ENCODE peak calls at places on chromosomes 1 and 21, in nine cellular contexts. One of them, this sample, is unnamed.
A peak's percentile ranks its signal among the peaks of the same experiment; 100 is the strongest.

GRCh38 chr1:83769072-83769471 is 229.9 kb downstream of the TTLL7 start:
- DNase-seq in stimulated activated CD4-positive, alpha-beta T cell treated with anti-CD3 and anti-CD28 coated beads, TNF-alpha, amount 100 ng/mL, for 1 hour: no peak
- DNase-seq in stimulated activated naive CD4-positive, alpha-beta T cell: no peak
- DNase-seq in fibroblast of pulmonary artery: no peak
- DNase-seq in substantia nigra: no peak
- DNase-seq in NCI-H524 treated with DMSO at 0.1 percent for 48 hours: no peak
- DNase-seq in endothelial cell: no peak
- DNase-seq in EH: no peak
- DNase-seq in activated effector memory CD4-positive, alpha-beta T cell treated with anti-CD3 and anti-CD28 coated beads, Interleukin-2, amount 50 U/mL, for 16 hours: no peak
- DNase-seq in this sample: no peak

GRCh38 chr1:78101514-78101913 is 55.7 kb downstream of the GIPC2 start:
- DNase-seq in NCI-H524 treated with DMSO at 0.1 percent for 48 hours: no peak
- DNase-seq in substantia nigra: no peak
- DNase-seq in stimulated activated naive CD4-positive, alpha-beta T cell: no peak
- DNase-seq in EH: peak; percentile 98
- DNase-seq in stimulated activated CD4-positive, alpha-beta T cell treated with anti-CD3 and anti-CD28 coated beads, TNF-alpha, amount 100 ng/mL, for 1 hour: no peak
- DNase-seq in endothelial cell: no peak
- DNase-seq in fibroblast of pulmonary artery: peak; percentile 97
- DNase-seq in activated effector memory CD4-positive, alpha-beta T cell treated with anti-CD3 and anti-CD28 coated beads, Interleukin-2, amount 50 U/mL, for 16 hours: no peak
- DNase-seq in this sample: no peak

GRCh38 chr1:172206256-172206655 is 214.2 kb upstream of the C1orf105 start:
- DNase-seq in NCI-H524 treated with DMSO at 0.1 percent for 48 hours: no peak
- DNase-seq in activated effector memory CD4-positive, alpha-beta T cell treated with anti-CD3 and anti-CD28 coated beads, Interleukin-2, amount 50 U/mL, for 16 hours: no peak
- DNase-seq in endothelial cell: no peak
- DNase-seq in fibroblast of pulmonary artery: no peak
- DNase-seq in substantia nigra: no peak
- DNase-seq in EH: no peak
- DNase-seq in stimulated activated naive CD4-positive, alpha-beta T cell: no peak
- DNase-seq in stimulated activated CD4-positive, alpha-beta T cell treated with anti-CD3 and anti-CD28 coated beads, TNF-alpha, amount 100 ng/mL, for 1 hour: no peak
- DNase-seq in this sample: no peak

GRCh38 chr21:34836103-34836932 is 167.5 kb downstream of the CLIC6 start:
- DNase-seq in substantia nigra: no peak
- DNase-seq in stimulated activated naive CD4-positive, alpha-beta T cell: no peak
- DNase-seq in endothelial cell: no peak
- DNase-seq in stimulated activated CD4-positive, alpha-beta T cell treated with anti-CD3 and anti-CD28 coated beads, TNF-alpha, amount 100 ng/mL, for 1 hour: no peak
- DNase-seq in NCI-H524 treated with DMSO at 0.1 percent for 48 hours: no peak
- DNase-seq in activated effector memory CD4-positive, alpha-beta T cell treated with anti-CD3 and anti-CD28 coated beads, Interleukin-2, amount 50 U/mL, for 16 hours: peak; percentile 74
- DNase-seq in fibroblast of pulmonary artery: peak; percentile 99
- DNase-seq in EH: peak; percentile 100
- DNase-seq in this sample: no peak

GRCh38 chr1:107943694-107944093 is 21.3 kb downstream of the VAV3 start:
- DNase-seq in stimulated activated CD4-positive, alpha-beta T cell treated with anti-CD3 and anti-CD28 coated beads, TNF-alpha, amount 100 ng/mL, for 1 hour: no peak
- DNase-seq in activated effector memory CD4-positive, alpha-beta T cell treated with anti-CD3 and anti-CD28 coated beads, Interleukin-2, amount 50 U/mL, for 16 hours: no peak
- DNase-seq in EH: no peak
- DNase-seq in fibroblast of pulmonary artery: no peak
- DNase-seq in NCI-H524 treated with DMSO at 0.1 percent for 48 hours: no peak
- DNase-seq in substantia nigra: no peak
- DNase-seq in stimulated activated naive CD4-positive, alpha-beta T cell: no peak
- DNase-seq in endothelial cell: no peak
- DNase-seq in this sample: no peak

GRCh38 chr1:44225761-44226160 is 12.5 kb downstream of the DMAP1 start:
- DNase-seq in stimulated activated CD4-positive, alpha-beta T cell treated with anti-CD3 and anti-CD28 coated beads, TNF-alpha, amount 100 ng/mL, for 1 hour: no peak
- DNase-seq in fibroblast of pulmonary artery: no peak
- DNase-seq in NCI-H524 treated with DMSO at 0.1 percent for 48 hours: no peak
- DNase-seq in activated effector memory CD4-positive, alpha-beta T cell treated with anti-CD3 and anti-CD28 coated beads, Interleukin-2, amount 50 U/mL, for 16 hours: no peak
- DNase-seq in substantia nigra: no peak
- DNase-seq in EH: no peak
- DNase-seq in stimulated activated naive CD4-positive, alpha-beta T cell: no peak
- DNase-seq in endothelial cell: no peak
- DNase-seq in this sample: no peak

GRCh38 chr1:216830402-216830801 is 107.2 kb upstream of the ESRRG start:
- DNase-seq in fibroblast of pulmonary artery: no peak
- DNase-seq in stimulated activated CD4-positive, alpha-beta T cell treated with anti-CD3 and anti-CD28 coated beads, TNF-alpha, amount 100 ng/mL, for 1 hour: no peak
- DNase-seq in NCI-H524 treated with DMSO at 0.1 percent for 48 hours: no peak
- DNase-seq in activated effector memory CD4-positive, alpha-beta T cell treated with anti-CD3 and anti-CD28 coated beads, Interleukin-2, amount 50 U/mL, for 16 hours: no peak
- DNase-seq in stimulated activated naive CD4-positive, alpha-beta T cell: no peak
- DNase-seq in substantia nigra: no peak
- DNase-seq in endothelial cell: no peak
- DNase-seq in EH: no peak
- DNase-seq in this sample: no peak

GRCh38 chr21:28725396-28725795 is 267.3 kb downstream of the LTN1 start:
- DNase-seq in endothelial cell: no peak
- DNase-seq in fibroblast of pulmonary artery: no peak
- DNase-seq in EH: peak; percentile 29
- DNase-seq in stimulated activated CD4-positive, alpha-beta T cell treated with anti-CD3 and anti-CD28 coated beads, TNF-alpha, amount 100 ng/mL, for 1 hour: no peak
- DNase-seq in stimulated activated naive CD4-positive, alpha-beta T cell: no peak
- DNase-seq in substantia nigra: no peak
- DNase-seq in activated effector memory CD4-positive, alpha-beta T cell treated with anti-CD3 and anti-CD28 coated beads, Interleukin-2, amount 50 U/mL, for 16 hours: no peak
- DNase-seq in NCI-H524 treated with DMSO at 0.1 percent for 48 hours: no peak
- DNase-seq in this sample: no peak

GRCh38 chr1:206702803-206703202 is 18.1 kb downstream of the MAPKAPK2 start:
- DNase-seq in substantia nigra: no peak
- DNase-seq in fibroblast of pulmonary artery: no peak
- DNase-seq in endothelial cell: no peak
- DNase-seq in NCI-H524 treated with DMSO at 0.1 percent for 48 hours: no peak
- DNase-seq in stimulated activated naive CD4-positive, alpha-beta T cell: no peak
- DNase-seq in stimulated activated CD4-positive, alpha-beta T cell treated with anti-CD3 and anti-CD28 coated beads, TNF-alpha, amount 100 ng/mL, for 1 hour: no peak
- DNase-seq in EH: no peak
- DNase-seq in activated effector memory CD4-positive, alpha-beta T cell treated with anti-CD3 and anti-CD28 coated beads, Interleukin-2, amount 50 U/mL, for 16 hours: no peak
- DNase-seq in this sample: no peak

GRCh38 chr1:218156602-218157001 is 128.5 kb upstream of the RRP15 start:
- DNase-seq in NCI-H524 treated with DMSO at 0.1 percent for 48 hours: no peak
- DNase-seq in activated effector memory CD4-positive, alpha-beta T cell treated with anti-CD3 and anti-CD28 coated beads, Interleukin-2, amount 50 U/mL, for 16 hours: no peak
- DNase-seq in fibroblast of pulmonary artery: no peak
- DNase-seq in endothelial cell: no peak
- DNase-seq in substantia nigra: no peak
- DNase-seq in EH: no peak
- DNase-seq in stimulated activated naive CD4-positive, alpha-beta T cell: no peak
- DNase-seq in stimulated activated CD4-positive, alpha-beta T cell treated with anti-CD3 and anti-CD28 coated beads, TNF-alpha, amount 100 ng/mL, for 1 hour: no peak
- DNase-seq in this sample: no peak

GRCh38 chr1:168582690-168583325 is 6.4 kb downstream of the XCL1 start:
- DNase-seq in EH: peak; percentile 15
- DNase-seq in fibroblast of pulmonary artery: peak; percentile 4
- DNase-seq in stimulated activated naive CD4-positive, alpha-beta T cell: no peak
- DNase-seq in substantia nigra: no peak
- DNase-seq in endothelial cell: no peak
- DNase-seq in NCI-H524 treated with DMSO at 0.1 percent for 48 hours: no peak
- DNase-seq in activated effector memory CD4-positive, alpha-beta T cell treated with anti-CD3 and anti-CD28 coated beads, Interleukin-2, amount 50 U/mL, for 16 hours: no peak
- DNase-seq in stimulated activated CD4-positive, alpha-beta T cell treated with anti-CD3 and anti-CD28 coated beads, TNF-alpha, amount 100 ng/mL, for 1 hour: no peak
- DNase-seq in this sample: no peak

GRCh38 chr1:213649373-213649772 is 338.4 kb upstream of the PROX1 start:
- DNase-seq in EH: no peak
- DNase-seq in substantia nigra: no peak
- DNase-seq in stimulated activated naive CD4-positive, alpha-beta T cell: no peak
- DNase-seq in stimulated activated CD4-positive, alpha-beta T cell treated with anti-CD3 and anti-CD28 coated beads, TNF-alpha, amount 100 ng/mL, for 1 hour: no peak
- DNase-seq in NCI-H524 treated with DMSO at 0.1 percent for 48 hours: no peak
- DNase-seq in fibroblast of pulmonary artery: no peak
- DNase-seq in endothelial cell: no peak
- DNase-seq in activated effector memory CD4-positive, alpha-beta T cell treated with anti-CD3 and anti-CD28 coated beads, Interleukin-2, amount 50 U/mL, for 16 hours: no peak
- DNase-seq in this sample: no peak

GRCh38 chr1:150385537-150386445 is 21.8 kb downstream of the RPRD2 start:
- DNase-seq in stimulated activated CD4-positive, alpha-beta T cell treated with anti-CD3 and anti-CD28 coated beads, TNF-alpha, amount 100 ng/mL, for 1 hour: no peak
- DNase-seq in endothelial cell: no peak
- DNase-seq in activated effector memory CD4-positive, alpha-beta T cell treated with anti-CD3 and anti-CD28 coated beads, Interleukin-2, amount 50 U/mL, for 16 hours: no peak
- DNase-seq in EH: no peak
- DNase-seq in fibroblast of pulmonary artery: no peak
- DNase-seq in NCI-H524 treated with DMSO at 0.1 percent for 48 hours: no peak
- DNase-seq in stimulated activated naive CD4-positive, alpha-beta T cell: no peak
- DNase-seq in substantia nigra: no peak
- DNase-seq in this sample: no peak

GRCh38 chr1:192544983-192545393 is 30.6 kb upstream of the RGS1 start:
- DNase-seq in stimulated activated naive CD4-positive, alpha-beta T cell: no peak
- DNase-seq in endothelial cell: no peak
- DNase-seq in fibroblast of pulmonary artery: peak; percentile 73
- DNase-seq in stimulated activated CD4-positive, alpha-beta T cell treated with anti-CD3 and anti-CD28 coated beads, TNF-alpha, amount 100 ng/mL, for 1 hour: no peak
- DNase-seq in NCI-H524 treated with DMSO at 0.1 percent for 48 hours: no peak
- DNase-seq in EH: peak; percentile 77
- DNase-seq in substantia nigra: no peak
- DNase-seq in activated effector memory CD4-positive, alpha-beta T cell treated with anti-CD3 and anti-CD28 coated beads, Interleukin-2, amount 50 U/mL, for 16 hours: no peak
- DNase-seq in this sample: no peak

GRCh38 chr21:41596241-41596925 is 88.4 kb upstream of the TMPRSS2 start:
- DNase-seq in stimulated activated naive CD4-positive, alpha-beta T cell: no peak
- DNase-seq in EH: no peak
- DNase-seq in substantia nigra: no peak
- DNase-seq in NCI-H524 treated with DMSO at 0.1 percent for 48 hours: no peak
- DNase-seq in stimulated activated CD4-positive, alpha-beta T cell treated with anti-CD3 and anti-CD28 coated beads, TNF-alpha, amount 100 ng/mL, for 1 hour: no peak
- DNase-seq in endothelial cell: no peak
- DNase-seq in fibroblast of pulmonary artery: no peak
- DNase-seq in activated effector memory CD4-positive, alpha-beta T cell treated with anti-CD3 and anti-CD28 coated beads, Interleukin-2, amount 50 U/mL, for 16 hours: peak; percentile 14
- DNase-seq in this sample: no peak

GRCh38 chr1:60088620-60089155 is 15.1 kb upstream of the C1orf87 start:
- DNase-seq in stimulated activated CD4-positive, alpha-beta T cell treated with anti-CD3 and anti-CD28 coated beads, TNF-alpha, amount 100 ng/mL, for 1 hour: no peak
- DNase-seq in stimulated activated naive CD4-positive, alpha-beta T cell: no peak
- DNase-seq in NCI-H524 treated with DMSO at 0.1 percent for 48 hours: no peak
- DNase-seq in endothelial cell: no peak
- DNase-seq in activated effector memory CD4-positive, alpha-beta T cell treated with anti-CD3 and anti-CD28 coated beads, Interleukin-2, amount 50 U/mL, for 16 hours: no peak
- DNase-seq in fibroblast of pulmonary artery: peak; percentile 7
- DNase-seq in substantia nigra: no peak
- DNase-seq in EH: no peak
- DNase-seq in this sample: no peak